ENCODE peak calls at places on chromosomes 7 and 10, in nine cellular contexts. One of them, this sample, is unnamed.

GRCh38 chr7:13262929-13263530 is 575.6 kb downstream of the ARL4A start:
- DNase-seq in cardiac fibroblast: peak
- DNase-seq in fibroblast of mammary gland: peak
- DNase-seq in endothelial cell: no peak
- DNase-seq in IMR-90: peak
- DNase-seq in gastrocnemius medialis: no peak
- DNase-seq in neural crest cell: no peak
- DNase-seq in BJ: no peak
- DNase-seq in fibroblast of pulmonary artery: peak
- DNase-seq in this sample: no peak

GRCh38 chr7:141558544-141559183 is 7.5 kb downstream of the AGK start:
- DNase-seq in cardiac fibroblast: peak
- DNase-seq in fibroblast of mammary gland: peak
- DNase-seq in endothelial cell: no peak
- DNase-seq in IMR-90: peak
- DNase-seq in gastrocnemius medialis: no peak
- DNase-seq in neural crest cell: no peak
- DNase-seq in BJ: peak
- DNase-seq in fibroblast of pulmonary artery: peak
- DNase-seq in this sample: no peak

GRCh38 chr10:29037348-29038113 is 251.3 kb upstream of the LYZL1 start:
- DNase-seq in cardiac fibroblast: no peak
- DNase-seq in fibroblast of mammary gland: no peak
- DNase-seq in endothelial cell: no peak
- DNase-seq in IMR-90: no peak
- DNase-seq in gastrocnemius medialis: no peak
- DNase-seq in neural crest cell: no peak
- DNase-seq in BJ: no peak
- DNase-seq in fibroblast of pulmonary artery: no peak
- DNase-seq in this sample: no peak

GRCh38 chr7:100827330-100828226 is at the start of gene EPHB4:
- DNase-seq in cardiac fibroblast: peak
- DNase-seq in fibroblast of mammary gland: peak
- DNase-seq in endothelial cell: peak
- DNase-seq in IMR-90: peak
- DNase-seq in gastrocnemius medialis: no peak
- DNase-seq in neural crest cell: peak
- DNase-seq in BJ: peak
- DNase-seq in fibroblast of pulmonary artery: peak
- DNase-seq in this sample: peak

GRCh38 chr10:49139000-49139865 is 5.4 kb upstream of the FAM170B start:
- DNase-seq in cardiac fibroblast: peak
- DNase-seq in fibroblast of mammary gland: peak
- DNase-seq in endothelial cell: no peak
- DNase-seq in IMR-90: peak
- DNase-seq in gastrocnemius medialis: no peak
- DNase-seq in neural crest cell: no peak
- DNase-seq in BJ: peak
- DNase-seq in fibroblast of pulmonary artery: no peak
- DNase-seq in this sample: no peak

GRCh38 chr10:391304-391703 is 256.0 kb downstream of the ZMYND11 start:
- DNase-seq in cardiac fibroblast: no peak
- DNase-seq in fibroblast of mammary gland: no peak
- DNase-seq in endothelial cell: no peak
- DNase-seq in IMR-90: no peak
- DNase-seq in gastrocnemius medialis: no peak
- DNase-seq in neural crest cell: no peak
- DNase-seq in BJ: no peak
- DNase-seq in fibroblast of pulmonary artery: no peak
- DNase-seq in this sample: no peak

GRCh38 chr10:132294561-132295320 is 13.0 kb downstream of the STK32C start:
- DNase-seq in cardiac fibroblast: no peak
- DNase-seq in fibroblast of mammary gland: no peak
- DNase-seq in endothelial cell: peak
- DNase-seq in IMR-90: no peak
- DNase-seq in gastrocnemius medialis: no peak
- DNase-seq in neural crest cell: peak
- DNase-seq in BJ: no peak
- DNase-seq in fibroblast of pulmonary artery: no peak
- DNase-seq in this sample: peak

GRCh38 chr10:67978749-67979148 is 94.3 kb downstream of the SIRT1 start:
- DNase-seq in cardiac fibroblast: peak
- DNase-seq in fibroblast of mammary gland: peak
- DNase-seq in endothelial cell: no peak
- DNase-seq in IMR-90: no peak
- DNase-seq in gastrocnemius medialis: no peak
- DNase-seq in neural crest cell: no peak
- DNase-seq in BJ: no peak
- DNase-seq in fibroblast of pulmonary artery: no peak
- DNase-seq in this sample: no peak

GRCh38 chr10:132479024-132479602 is 58.5 kb upstream of the INPP5A start:
- DNase-seq in cardiac fibroblast: no peak
- DNase-seq in fibroblast of mammary gland: no peak
- DNase-seq in endothelial cell: no peak
- DNase-seq in IMR-90: no peak
- DNase-seq in gastrocnemius medialis: peak
- DNase-seq in neural crest cell: no peak
- DNase-seq in BJ: no peak
- DNase-seq in fibroblast of pulmonary artery: no peak
- DNase-seq in this sample: no peak

DNA sequence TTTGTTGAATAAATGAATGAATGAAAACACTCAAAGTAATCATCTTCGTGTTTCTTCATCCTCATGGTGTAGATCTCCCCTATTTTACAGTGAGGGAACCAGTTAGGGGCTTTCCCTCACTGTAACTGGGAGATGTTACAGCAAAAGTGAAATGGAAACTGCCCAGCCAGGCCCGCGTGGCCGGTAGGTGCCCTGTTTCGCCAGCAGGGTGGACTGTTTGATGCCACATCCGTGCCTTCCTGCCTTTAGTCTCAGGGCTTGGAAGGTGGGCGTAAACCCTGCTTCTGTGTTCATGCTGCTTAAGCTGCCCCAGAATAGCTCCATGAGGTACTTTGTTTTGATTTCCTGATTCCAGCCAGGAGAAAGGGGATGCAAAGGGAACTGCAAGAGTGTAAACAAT is 268.8 kb downstream of the PLXNA4 start:
- DNase-seq in cardiac fibroblast: no peak
- DNase-seq in fibroblast of mammary gland: no peak
- DNase-seq in endothelial cell: no peak
- DNase-seq in IMR-90: no peak
- DNase-seq in gastrocnemius medialis: no peak
- DNase-seq in neural crest cell: no peak
- DNase-seq in BJ: no peak
- DNase-seq in fibroblast of pulmonary artery: no peak
- DNase-seq in this sample: no peak
- TF ChIP-seq CTCF in cardiac fibroblast: no peak
- TF ChIP-seq CTCF in fibroblast of mammary gland: no peak
- TF ChIP-seq CTCF in endothelial cell: no peak
- TF ChIP-seq CTCF in IMR-90: no peak
- TF ChIP-seq CTCF in gastrocnemius medialis: no peak
- TF ChIP-seq CTCF in neural crest cell: no peak
- TF ChIP-seq CTCF in BJ: no peak
- TF ChIP-seq CTCF in fibroblast of pulmonary artery: no peak
- TF ChIP-seq CTCF in this sample: no peak

GRCh38 chr7:107169120-107170050 is 582 bp downstream of the HBP1 start:
- DNase-seq in cardiac fibroblast: peak
- DNase-seq in fibroblast of mammary gland: peak
- DNase-seq in endothelial cell: peak
- DNase-seq in IMR-90: peak
- DNase-seq in gastrocnemius medialis: peak
- DNase-seq in neural crest cell: peak
- DNase-seq in BJ: peak
- DNase-seq in fibroblast of pulmonary artery: peak
- DNase-seq in this sample: peak
- TF ChIP-seq CTCF in cardiac fibroblast: no peak
- TF ChIP-seq CTCF in fibroblast of mammary gland: no peak
- TF ChIP-seq CTCF in endothelial cell: no peak
- TF ChIP-seq CTCF in IMR-90: peak
- TF ChIP-seq CTCF in gastrocnemius medialis: no peak
- TF ChIP-seq CTCF in neural crest cell: no peak
- TF ChIP-seq CTCF in BJ: peak
- TF ChIP-seq CTCF in fibroblast of pulmonary artery: peak
- TF ChIP-seq CTCF in this sample: no peak

GRCh38 chr7:104296900-104297299 is 31.5 kb upstream of the LHFPL3 start:
- DNase-seq in cardiac fibroblast: no peak
- DNase-seq in fibroblast of mammary gland: no peak
- DNase-seq in endothelial cell: no peak
- DNase-seq in IMR-90: no peak
- DNase-seq in gastrocnemius medialis: no peak
- DNase-seq in neural crest cell: no peak
- DNase-seq in BJ: no peak
- DNase-seq in fibroblast of pulmonary artery: no peak
- DNase-seq in this sample: no peak

GRCh38 chr7:104296266-104296665 is 32.1 kb upstream of the LHFPL3 start:
- DNase-seq in cardiac fibroblast: no peak
- DNase-seq in fibroblast of mammary gland: no peak
- DNase-seq in endothelial cell: no peak
- DNase-seq in IMR-90: no peak
- DNase-seq in gastrocnemius medialis: no peak
- DNase-seq in neural crest cell: no peak
- DNase-seq in BJ: no peak
- DNase-seq in fibroblast of pulmonary artery: no peak
- DNase-seq in this sample: no peak

GRCh38 chr7:104299777-104300176 is 28.6 kb upstream of the LHFPL3 start:
- DNase-seq in cardiac fibroblast: no peak
- DNase-seq in fibroblast of mammary gland: no peak
- DNase-seq in endothelial cell: no peak
- DNase-seq in IMR-90: no peak
- DNase-seq in gastrocnemius medialis: no peak
- DNase-seq in neural crest cell: no peak
- DNase-seq in BJ: no peak
- DNase-seq in fibroblast of pulmonary artery: no peak
- DNase-seq in this sample: no peak

DNA sequence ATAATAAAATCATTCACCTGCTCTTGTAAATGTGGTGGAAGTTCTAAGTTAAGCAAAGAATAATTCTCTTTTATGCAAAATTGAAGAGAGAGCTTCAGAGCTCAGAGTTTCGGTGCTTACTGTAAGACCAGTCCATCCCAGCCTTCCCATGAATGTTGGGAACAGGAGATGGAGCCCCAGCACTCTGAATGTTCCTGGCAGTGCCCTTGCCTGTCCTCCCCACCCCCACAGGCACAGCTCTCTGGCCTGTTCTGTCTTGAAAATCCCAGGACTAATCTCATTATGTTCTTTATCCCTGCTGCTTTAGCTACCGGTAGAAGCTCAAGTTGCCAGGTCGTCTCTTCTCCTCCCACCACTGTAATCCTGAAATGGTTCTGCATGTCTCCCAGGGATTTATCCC is 29.1 kb upstream of the LHFPL3 start:
- DNase-seq in cardiac fibroblast: no peak
- DNase-seq in fibroblast of mammary gland: no peak
- DNase-seq in endothelial cell: no peak
- DNase-seq in IMR-90: no peak
- DNase-seq in gastrocnemius medialis: no peak
- DNase-seq in neural crest cell: no peak
- DNase-seq in BJ: no peak
- DNase-seq in fibroblast of pulmonary artery: no peak
- DNase-seq in this sample: no peak
- TF ChIP-seq CTCF in cardiac fibroblast: no peak
- TF ChIP-seq CTCF in fibroblast of mammary gland: no peak
- TF ChIP-seq CTCF in endothelial cell: no peak
- TF ChIP-seq CTCF in IMR-90: no peak
- TF ChIP-seq CTCF in gastrocnemius medialis: no peak
- TF ChIP-seq CTCF in neural crest cell: no peak
- TF ChIP-seq CTCF in BJ: no peak
- TF ChIP-seq CTCF in fibroblast of pulmonary artery: no peak
- TF ChIP-seq CTCF in this sample: no peak

GRCh38 chr10:24417053-24417452 is 208.1 kb downstream of the KIAA1217 start:
- DNase-seq in cardiac fibroblast: no peak
- DNase-seq in fibroblast of mammary gland: peak
- DNase-seq in endothelial cell: no peak
- DNase-seq in IMR-90: no peak
- DNase-seq in gastrocnemius medialis: no peak
- DNase-seq in neural crest cell: no peak
- DNase-seq in BJ: no peak
- DNase-seq in fibroblast of pulmonary artery: peak
- DNase-seq in this sample: no peak

GRCh38 chr10:24416248-24416647 is 207.3 kb downstream of the KIAA1217 start:
- DNase-seq in cardiac fibroblast: no peak
- DNase-seq in fibroblast of mammary gland: peak
- DNase-seq in endothelial cell: no peak
- DNase-seq in IMR-90: no peak
- DNase-seq in gastrocnemius medialis: peak
- DNase-seq in neural crest cell: no peak
- DNase-seq in BJ: no peak
- DNase-seq in fibroblast of pulmonary artery: no peak
- DNase-seq in this sample: no peak

GRCh38 chr10:24415455-24416169 is 206.7 kb downstream of the KIAA1217 start:
- DNase-seq in cardiac fibroblast: peak
- DNase-seq in fibroblast of mammary gland: peak
- DNase-seq in endothelial cell: no peak
- DNase-seq in IMR-90: peak
- DNase-seq in gastrocnemius medialis: peak
- DNase-seq in neural crest cell: no peak
- DNase-seq in BJ: no peak
- DNase-seq in fibroblast of pulmonary artery: peak
- DNase-seq in this sample: peak

GRCh38 chr10:24419067-24419466 is 210.1 kb downstream of the KIAA1217 start:
- DNase-seq in cardiac fibroblast: no peak
- DNase-seq in fibroblast of mammary gland: peak
- DNase-seq in endothelial cell: no peak
- DNase-seq in IMR-90: no peak
- DNase-seq in gastrocnemius medialis: no peak
- DNase-seq in neural crest cell: no peak
- DNase-seq in BJ: no peak
- DNase-seq in fibroblast of pulmonary artery: no peak
- DNase-seq in this sample: no peak

GRCh38 chr10:24418532-24418931 is 209.6 kb downstream of the KIAA1217 start:
- DNase-seq in cardiac fibroblast: peak
- DNase-seq in fibroblast of mammary gland: peak
- DNase-seq in endothelial cell: no peak
- DNase-seq in IMR-90: no peak
- DNase-seq in gastrocnemius medialis: no peak
- DNase-seq in neural crest cell: no peak
- DNase-seq in BJ: no peak
- DNase-seq in fibroblast of pulmonary artery: peak
- DNase-seq in this sample: no peak
- TF ChIP-seq CTCF in cardiac fibroblast: peak
- TF ChIP-seq CTCF in fibroblast of mammary gland: peak
- TF ChIP-seq CTCF in endothelial cell: no peak
- TF ChIP-seq CTCF in IMR-90: peak
- TF ChIP-seq CTCF in gastrocnemius medialis: no peak
- TF ChIP-seq CTCF in neural crest cell: peak
- TF ChIP-seq CTCF in BJ: peak
- TF ChIP-seq CTCF in fibroblast of pulmonary artery: peak
- TF ChIP-seq CTCF in this sample: no peak

GRCh38 chr7:39637400-39637799 is 14.0 kb downstream of the RALA start:
- DNase-seq in cardiac fibroblast: no peak
- DNase-seq in fibroblast of mammary gland: no peak
- DNase-seq in endothelial cell: no peak
- DNase-seq in IMR-90: no peak
- DNase-seq in gastrocnemius medialis: no peak
- DNase-seq in neural crest cell: no peak
- DNase-seq in BJ: no peak
- DNase-seq in fibroblast of pulmonary artery: no peak
- DNase-seq in this sample: no peak

GRCh38 chr7:39633563-39634550 is 10.5 kb downstream of the RALA start:
- DNase-seq in cardiac fibroblast: no peak
- DNase-seq in fibroblast of mammary gland: peak
- DNase-seq in endothelial cell: no peak
- DNase-seq in IMR-90: no peak
- DNase-seq in gastrocnemius medialis: no peak
- DNase-seq in neural crest cell: no peak
- DNase-seq in BJ: no peak
- DNase-seq in fibroblast of pulmonary artery: no peak
- DNase-seq in this sample: no peak

GRCh38 chr7:39631736-39632304 is 8.4 kb downstream of the RALA start:
- DNase-seq in cardiac fibroblast: no peak
- DNase-seq in fibroblast of mammary gland: peak
- DNase-seq in endothelial cell: no peak
- DNase-seq in IMR-90: peak
- DNase-seq in gastrocnemius medialis: no peak
- DNase-seq in neural crest cell: no peak
- DNase-seq in BJ: no peak
- DNase-seq in fibroblast of pulmonary artery: no peak
- DNase-seq in this sample: no peak
- TF ChIP-seq CTCF in cardiac fibroblast: no peak
- TF ChIP-seq CTCF in fibroblast of mammary gland: no peak
- TF ChIP-seq CTCF in endothelial cell: no peak
- TF ChIP-seq CTCF in IMR-90: no peak
- TF ChIP-seq CTCF in gastrocnemius medialis: no peak
- TF ChIP-seq CTCF in neural crest cell: no peak
- TF ChIP-seq CTCF in BJ: no peak
- TF ChIP-seq CTCF in fibroblast of pulmonary artery: no peak
- TF ChIP-seq CTCF in this sample: no peak

This sample was measured in nephron progenitor cell.